ENCODE peak calls at places on chromosomes 2 and 18, in seven cellular contexts. F is T1000, S is dermis blood vessel endothelial cell, N is ovary, R is aorta, I is SK-N-DZ, Z is hepatocyte. B is an unnamed sample.

GRCh38 chr2:66697346-66697745 is 262.4 kb downstream of the MEIS1 start:
- DNase-seq in I (no peak), N (no peak), Z (no peak), R (no peak), S (no peak), F (no peak), B (no peak)

GRCh38 chr2:169184074-169184473 is 114.7 kb downstream of the DHRS9 start:
- DNase-seq in N (no peak), R (no peak), S (peak), Z (no peak), F (no peak), I (no peak), B (no peak)

GRCh38 chr2:119488245-119489182 is 35.8 kb downstream of the SCTR start:
- DNase-seq in N (no peak), I (no peak), Z (peak), S (no peak), R (no peak), F (no peak), B (peak)

GRCh38 chr2:120628248-120628647 is 107.4 kb upstream of the GLI2 start:
- DNase-seq in R (no peak), I (no peak), F (no peak), N (no peak), Z (no peak), S (no peak), B (no peak)

GRCh38 chr2:18971628-18972027 is 382.3 kb upstream of the NT5C1B start:
- DNase-seq in N (no peak), Z (no peak), R (no peak), I (no peak), S (no peak), F (no peak), B (no peak)

GRCh38 chr2:98461650-98462049 is 17.0 kb downstream of the INPP4A start:
- DNase-seq in Z (no peak), F (no peak), R (no peak), I (no peak), N (no peak), S (peak), B (no peak)

GRCh38 chr18:35024965-35025364 is 16.2 kb upstream of the MAPRE2 start:
- DNase-seq in N (peak), R (peak), F (no peak), S (peak), Z (peak), I (no peak), B (no peak)

GRCh38 chr2:98416760-98417159 is 27.9 kb upstream of the INPP4A start:
- DNase-seq in R (no peak), N (no peak), Z (no peak), I (no peak), S (no peak), F (no peak), B (no peak)

GRCh38 chr2:56224316-56224715 is 40.5 kb downstream of the CCDC85A start:
- DNase-seq in F (no peak), I (no peak), Z (no peak), R (no peak), N (no peak), S (peak), B (no peak)

GRCh38 chr2:148483675-148484074 is 160.9 kb upstream of the EPC2 start:
- DNase-seq in F (no peak), Z (no peak), S (no peak), I (peak), R (no peak), N (no peak), B (no peak)

GRCh38 chr2:120444691-120445240 is 98.8 kb downstream of the INHBB start:
- DNase-seq in Z (no peak), I (no peak), N (no peak), R (no peak), S (no peak), F (no peak), B (no peak)

GRCh38 chr2:29688429-29688828 is 233.0 kb downstream of the ALK start:
- DNase-seq in I (no peak), F (no peak), S (no peak), N (no peak), Z (no peak), R (no peak), B (no peak)

GRCh38 chr18:63322246-63322645 is 2.7 kb upstream of the BCL2 start:
- DNase-seq in I (no peak), R (no peak), S (no peak), F (no peak), Z (no peak), N (no peak), B (no peak)

GRCh38 chr2:18749912-18750526 is 160.7 kb upstream of the NT5C1B start:
- DNase-seq in N (peak), R (peak), F (no peak), I (peak), S (peak), Z (peak), B (peak)

GRCh38 chr18:10454800-10455550 is 540 bp downstream of the APCDD1 start:
- DNase-seq in F (no peak), R (no peak), I (peak), Z (peak), S (peak), N (peak), B (no peak)

B was measured in H7.